ENCODE peak calls at places on chromosomes 16 and 17, in four cellular contexts. A is C1 segment of cervical spinal cord; E is T-helper 17 cell; B is activated CD4-positive, alpha-beta T cell treated with anti-CD3 and anti-CD28 coated beads for 24 hours. X is an unnamed sample.

GRCh38 chr16:46947900-46948547 is 25.4 kb downstream of the DNAJA2 start:
- DNase-seq in A (no peak), E (peak), B (no peak), X (no peak)

GRCh38 chr16:87186440-87186839 is 130.8 kb downstream of the C16orf95 start:
- DNase-seq in A (no peak), E (no peak), B (no peak), X (no peak)

GRCh38 chr17:1727876-1728630 is 3.5 kb downstream of the WDR81 start:
- DNase-seq in A (no peak), E (no peak), B (no peak), X (no peak)

GRCh38 chr16:87740909-87741424 is 24.8 kb downstream of the KLHDC4 start:
- DNase-seq in A (no peak), E (no peak), B (no peak), X (peak)

GRCh38 chr16:56513972-56514371 is 5.9 kb downstream of the BBS2 start:
- DNase-seq in A (no peak), E (peak), B (no peak), X (no peak)

GRCh38 chr17:15463363-15463762 is 4.1 kb downstream of the CDRT4 start:
- DNase-seq in A (no peak), E (no peak), B (no peak), X (no peak)

GRCh38 chr17:30318190-30318589 is 15.7 kb downstream of the TMIGD1 start:
- DNase-seq in A (no peak), E (no peak), B (no peak), X (no peak)

GRCh38 chr17:491086-492014 is 138.7 kb upstream of the RPH3AL start:
- DNase-seq in A (no peak), E (peak), B (no peak), X (no peak)

GRCh38 chr16:14475370-14476139 is 154.5 kb downstream of the PARN start:
- DNase-seq in A (no peak), E (no peak), B (no peak), X (no peak)

GRCh38 chr17:50536683-50537646 is 4.4 kb downstream of the EPN3 start:
- DNase-seq in A (no peak), E (no peak), B (no peak), X (no peak)

GRCh38 chr16:1428511-1428910 is 2.4 kb upstream of the PERCC1 start:
- DNase-seq in A (no peak), E (no peak), B (peak), X (no peak)

GRCh38 chr16:25026621-25027020 is 11.5 kb upstream of the ARHGAP17 start:
- DNase-seq in A (no peak), E (no peak), B (no peak), X (no peak)

GRCh38 chr17:41917957-41918391 is 777 bp downstream of the ACLY start:
- DNase-seq in A (no peak), E (peak), B (peak), X (peak)

GRCh38 chr17:43839670-43840101 is 6.7 kb upstream of the MPP3 start:
- DNase-seq in A (no peak), E (no peak), B (no peak), X (no peak)

GRCh38 chr17:74016504-74016903 is 187.0 kb upstream of the RPL38 start:
- DNase-seq in A (no peak), E (no peak), B (no peak), X (no peak)

GRCh38 chr17:45812102-45812501 is 28.0 kb downstream of the CRHR1 start:
- DNase-seq in A (no peak), E (no peak), B (no peak), X (no peak)

GRCh38 chr17:1484060-1484535 is 8.4 kb downstream of the MYO1C start:
- DNase-seq in A (no peak), E (no peak), B (no peak), X (no peak)

GRCh38 chr17:58527949-58528348 is 13.5 kb upstream of the MTMR4 start:
- DNase-seq in A (no peak), E (no peak), B (no peak), X (peak)

GRCh38 chr16:79874391-79874790 is 273.9 kb upstream of the MAF start:
- DNase-seq in A (no peak), E (no peak), B (no peak), X (no peak)

GRCh38 chr17:60073621-60074020 is 5.1 kb downstream of the HEATR6 start:
- DNase-seq in A (no peak), E (no peak), B (no peak), X (no peak)

GRCh38 chr17:42180922-42181850 is at the start of gene KCNH4:
- DNase-seq in A (no peak), E (peak), B (peak), X (peak)

GRCh38 chr17:57262557-57262956 is 6.2 kb downstream of the MSI2 start:
- DNase-seq in A (no peak), E (no peak), B (no peak), X (no peak)

GRCh38 chr17:7587420-7587786 is 2.5 kb downstream of the SOX15 start:
- DNase-seq in A (no peak), E (no peak), B (no peak), X (no peak)

GRCh38 chr17:81427446-81428120 is 32.3 kb downstream of the BAHCC1 start:
- DNase-seq in A (no peak), E (no peak), B (no peak), X (peak)

GRCh38 chr16:5024632-5025031 is 9.1 kb downstream of the NAGPA start:
- DNase-seq in A (no peak), E (no peak), B (no peak), X (no peak)

GRCh38 chr16:86285938-86286921 is 224.1 kb upstream of the FOXF1 start:
- DNase-seq in A (no peak), E (no peak), B (no peak), X (no peak)

GRCh38 chr17:5419356-5419958 is at the start of gene NUP88:
- DNase-seq in A (peak), E (peak), B (peak), X (peak)

GRCh38 chr17:48541574-48542113 is 3.3 kb downstream of the HOXB2 start:
- DNase-seq in A (no peak), E (peak), B (peak), X (no peak)

GRCh38 chr17:67637901-67638641 is 79.7 kb upstream of the NOL11 start:
- DNase-seq in A (no peak), E (no peak), B (no peak), X (no peak)

GRCh38 chr17:6366144-6366755 is 68.7 kb downstream of the AIPL1 start:
- DNase-seq in A (no peak), E (no peak), B (no peak), X (no peak)

GRCh38 chr17:70158581-70158980 is 10.8 kb upstream of the KCNJ2 start:
- DNase-seq in A (no peak), E (no peak), B (no peak), X (no peak)

GRCh38 chr16:14510939-14511797 is 118.9 kb downstream of the PARN start:
- DNase-seq in A (no peak), E (no peak), B (no peak), X (no peak)

GRCh38 chr16:55911616-55912015 is 36.4 kb upstream of the CES5A start:
- DNase-seq in A (no peak), E (no peak), B (no peak), X (no peak)

GRCh38 chr17:65071861-65072260 is 15.3 kb upstream of the GNA13 start:
- DNase-seq in A (no peak), E (no peak), B (no peak), X (no peak)

GRCh38 chr17:61366715-61367413 is 32.8 kb upstream of the TBX2 start:
- DNase-seq in A (no peak), E (no peak), B (no peak), X (no peak)

GRCh38 chr16:4379001-4379688 is 7.5 kb downstream of the VASN start:
- DNase-seq in A (no peak), E (no peak), B (no peak), X (no peak)

GRCh38 chr17:12667299-12667958 is 1.7 kb downstream of the MYOCD start:
- DNase-seq in A (no peak), E (no peak), B (no peak), X (no peak)

GRCh38 chr17:42107597-42108576 is 4.6 kb downstream of the DHX58 start:
- DNase-seq in A (no peak), E (peak), B (peak), X (peak)

GRCh38 chr17:66776999-66777688 is 57.8 kb upstream of the CACNG5 start:
- DNase-seq in A (no peak), E (no peak), B (no peak), X (no peak)